ENCODE peak calls at places on chromosomes 5 and 9, in six cellular contexts. T, U, S, Q, A and X are unnamed samples.

GRCh38 chr9:17433526-17433925 is 145.3 kb upstream of the SH3GL2 start:
- DNase-seq in T (no peak), U (no peak), S (no peak), Q (no peak), A (no peak), X (no peak)

GRCh38 chr5:173686950-173687349 is 70.5 kb upstream of the BOD1 start:
- DNase-seq in T (no peak), U (no peak), S (peak), Q (no peak), A (no peak), X (no peak)

GRCh38 chr5:65791721-65792698 is 70.0 kb downstream of the NLN start:
- DNase-seq in T (no peak), U (no peak), S (no peak), Q (peak), A (no peak), X (no peak)

GRCh38 chr5:82986404-82986803 is 90.8 kb downstream of the TMEM167A start:
- DNase-seq in T (no peak), U (no peak), S (no peak), Q (no peak), A (no peak), X (no peak)

GRCh38 chr5:149797897-149798296 is 67.8 kb downstream of the PPARGC1B start:
- DNase-seq in T (no peak), U (no peak), S (no peak), Q (no peak), A (no peak), X (no peak)

GRCh38 chr9:69121155-69122085 is 52.7 kb upstream of the TJP2 start:
- DNase-seq in T (peak), U (no peak), S (peak), Q (peak), A (no peak), X (no peak)

GRCh38 chr9:34451545-34451944 is 6.8 kb downstream of the FAM219A start:
- DNase-seq in T (no peak), U (no peak), S (peak), Q (no peak), A (no peak), X (no peak)

GRCh38 chr9:87336914-87337333 is 160.7 kb upstream of the DAPK1 start:
- DNase-seq in T (no peak), U (no peak), S (peak), Q (no peak), A (no peak), X (no peak)

GRCh38 chr9:137227057-137227852 is at the start of gene RNF224:
- DNase-seq in T (peak), U (peak), S (peak), Q (peak), A (no peak), X (peak)